ENCODE peak calls at places on chromosomes 16 and 17, in nine cellular contexts. D is fibroblast of mammary gland; M is stimulated activated naive B cell treated with anti-CD40 and anti-IgM and Interleukin-4, amounts not matched to agents 10 μg/mL and 1 μg/mL and 100 μg/mL, for 72 hours; Q is nephron progenitor cell; V is brain pericyte; A is RWPE2; Y is NCI-H510A; O is mesendoderm; U is HTR-8/SVneo. P is an unnamed sample.

GRCh38 chr16:89004209-89004831 is 27.3 kb upstream of the CBFA2T3 start:
- DNase-seq in D (no peak), M (no peak), Q (no peak), V (no peak), A (peak; percentile 61), Y (no peak), O (no peak), U (no peak), P (no peak)

GRCh38 chr16:53056528-53056881 is 1.7 kb downstream of the CHD9 start:
- DNase-seq in D (peak; percentile 82), M (no peak), Q (no peak), V (no peak), A (no peak), Y (no peak), O (no peak), U (no peak), P (no peak)

GRCh38 chr16:1036121-1036520 is 36.4 kb upstream of the SSTR5 start:
- DNase-seq in D (no peak), M (no peak), Q (no peak), V (no peak), A (no peak), Y (no peak), O (no peak), U (no peak), P (no peak)

GRCh38 chr16:74742051-74742481 is 32.6 kb downstream of the FA2H start:
- DNase-seq in D (peak; percentile 48), M (no peak), Q (peak; percentile 25), V (no peak), A (no peak), Y (no peak), O (no peak), U (peak; percentile 45), P (no peak)

GRCh38 chr17:15738066-15738465 is 6.0 kb downstream of the TBC1D26 start:
- DNase-seq in D (no peak), M (no peak), Q (no peak), V (no peak), A (no peak), Y (no peak), O (no peak), U (no peak), P (no peak)

GRCh38 chr17:51372345-51373004 is 112.1 kb downstream of the UTP18 start:
- DNase-seq in D (peak; percentile 59), M (peak; percentile 23), Q (no peak), V (no peak), A (no peak), Y (no peak), O (peak; percentile 93), U (peak; percentile 65), P (no peak)

GRCh38 chr17:32855620-32856019 is 21.3 kb downstream of the MYO1D start:
- DNase-seq in D (no peak), M (no peak), Q (no peak), V (no peak), A (no peak), Y (no peak), O (no peak), U (no peak), P (no peak)

GRCh38 chr17:78294356-78294755 is 62.9 kb downstream of the TMEM235 start:
- DNase-seq in D (no peak), M (no peak), Q (no peak), V (no peak), A (no peak), Y (no peak), O (no peak), U (no peak), P (no peak)

GRCh38 chr16:81445143-81445922 is 725 bp downstream of the CMIP start:
- DNase-seq in D (no peak), M (peak; percentile 40), Q (peak; percentile 55), V (no peak), A (no peak), Y (no peak), O (no peak), U (peak; percentile 53), P (no peak)

GRCh38 chr17:66386789-66387351 is 84.5 kb downstream of the PRKCA start:
- DNase-seq in D (no peak), M (no peak), Q (no peak), V (no peak), A (no peak), Y (peak; percentile 15), O (no peak), U (no peak), P (no peak)

GRCh38 chr16:2949705-2950399 is 14.2 kb upstream of the KREMEN2 start:
- DNase-seq in D (no peak), M (no peak), Q (no peak), V (no peak), A (no peak), Y (no peak), O (no peak), U (no peak), P (no peak)

GRCh38 chr17:45332989-45333701 is 16.3 kb upstream of the MAP3K14 start:
- DNase-seq in D (no peak), M (peak; percentile 87), Q (no peak), V (no peak), A (peak; percentile 19), Y (no peak), O (peak; percentile 27), U (no peak), P (no peak)

GRCh38 chr16:29028457-29029167 is 43.8 kb downstream of the LAT start:
- DNase-seq in D (no peak), M (no peak), Q (no peak), V (no peak), A (no peak), Y (no peak), O (no peak), U (no peak), P (no peak)

GRCh38 chr17:6706996-6707395 is 6.2 kb downstream of the SLC13A5 start:
- DNase-seq in D (no peak), M (no peak), Q (no peak), V (no peak), A (no peak), Y (no peak), O (no peak), U (no peak), P (no peak)

GRCh38 chr16:49987381-49987780 is 37.6 kb upstream of the CNEP1R1 start:
- DNase-seq in D (no peak), M (no peak), Q (no peak), V (no peak), A (no peak), Y (no peak), O (no peak), U (no peak), P (no peak)

GRCh38 chr16:54026456-54026855 is 260.1 kb downstream of the IRX3 start:
- DNase-seq in D (peak; percentile 6), M (no peak), Q (no peak), V (no peak), A (no peak), Y (no peak), O (no peak), U (no peak), P (no peak)

GRCh38 chr16:83926726-83927397 is 26.2 kb upstream of the OSGIN1 start:
- DNase-seq in D (peak; percentile 62), M (peak; percentile 39), Q (peak; percentile 93), V (no peak), A (peak; percentile 78), Y (no peak), O (peak; percentile 92), U (peak; percentile 92), P (no peak)

GRCh38 chr17:83178533-83179201 is 99.3 kb downstream of the METRNL start:
- DNase-seq in D (no peak), M (no peak), Q (peak; percentile 12), V (no peak), A (no peak), Y (peak; percentile 52), O (no peak), U (no peak), P (no peak)

GRCh38 chr17:46722662-46723285 is 95.7 kb downstream of the WNT3 start:
- DNase-seq in D (no peak), M (no peak), Q (no peak), V (no peak), A (no peak), Y (no peak), O (no peak), U (no peak), P (no peak)

GRCh38 chr17:79977711-79978544 is 57.7 kb downstream of the TBC1D16 start:
- DNase-seq in D (no peak), M (no peak), Q (peak; percentile 59), V (no peak), A (peak; percentile 58), Y (no peak), O (peak; percentile 33), U (no peak), P (no peak)

GRCh38 chr16:12094537-12095265 is 118.2 kb downstream of the SNX29 start:
- DNase-seq in D (no peak), M (no peak), Q (no peak), V (no peak), A (peak; percentile 8), Y (no peak), O (no peak), U (no peak), P (no peak)

GRCh38 chr16:24208710-24209109 is 47.4 kb upstream of the CACNG3 start:
- DNase-seq in D (no peak), M (no peak), Q (no peak), V (no peak), A (no peak), Y (no peak), O (peak; percentile 93), U (no peak), P (no peak)

P was measured in AG09319.